ENCODE peak calls at places on chromosomes 5 and 9, in nine cellular contexts. N, Q, T, R, Z, Y, D, K and F are unnamed samples.

GRCh38 chr5:37615184-37615583 is 224.7 kb downstream of the GDNF start:
- DNase-seq in Y (no peak), D (peak), T (no peak), K (no peak), N (no peak), Z (no peak), Q (no peak), R (no peak), F (no peak)

GRCh38 chr9:71895122-71895521 is 15.9 kb downstream of the ABHD17B start:
- DNase-seq in T (no peak), K (no peak), Q (no peak), R (no peak), Z (no peak), N (no peak), Y (no peak), D (no peak), F (no peak)

GRCh38 chr9:18972675-18973074 is 60.3 kb downstream of the SAXO1 start:
- DNase-seq in D (no peak), R (no peak), T (no peak), K (no peak), Y (no peak), Q (no peak), Z (no peak), N (no peak), F (no peak)

GRCh38 chr5:73596705-73597328 is 29.2 kb upstream of the ARHGEF28 start:
- DNase-seq in Y (no peak), Q (peak), T (no peak), Z (peak), D (peak), N (peak), R (no peak), K (no peak), F (no peak)

GRCh38 chr5:53480474-53481353 is at the start of gene FST:
- DNase-seq in T (peak), K (no peak), N (peak), Q (peak), R (no peak), Y (no peak), Z (peak), D (peak), F (no peak)

GRCh38 chr5:146947181-146947941 is 68.8 kb upstream of the PPP2R2B start:
- DNase-seq in Q (peak), N (no peak), K (no peak), Y (no peak), R (no peak), D (no peak), Z (no peak), T (no peak), F (no peak)

GRCh38 chr5:24788829-24789509 is 144.2 kb upstream of the CDH10 start:
- DNase-seq in K (no peak), Z (no peak), Y (no peak), Q (peak), R (no peak), T (no peak), D (peak), N (no peak), F (no peak)

GRCh38 chr9:113509463-113509862 is 45.9 kb downstream of the RGS3 start:
- DNase-seq in Y (peak), K (no peak), N (no peak), R (no peak), Z (no peak), D (peak), T (no peak), Q (no peak), F (no peak)

GRCh38 chr5:55923177-55923872 is 71.4 kb downstream of the IL6ST start:
- DNase-seq in N (peak), D (no peak), T (peak), Q (peak), Z (peak), R (no peak), Y (no peak), K (no peak), F (no peak)